ENCODE peak calls at places on chromosome 15, in eight cellular contexts. One of them, this sample, is unnamed.

GRCh38 chr15:70246623-70247200 is 149.0 kb upstream of the TLE3 start:
- DNase-seq in sigmoid colon: peak; percentile 24
- DNase-seq in AG09309: no peak
- DNase-seq in SJCRH30: no peak
- DNase-seq in cardiac fibroblast: no peak
- DNase-seq in small intestine: no peak
- DNase-seq in NB4: peak; percentile 49
- DNase-seq in astrocyte of the cerebellum: no peak
- DNase-seq in this sample: no peak

GRCh38 chr15:85993116-85993515 is 86.6 kb upstream of the AGBL1 start:
- DNase-seq in sigmoid colon: no peak
- DNase-seq in AG09309: no peak
- DNase-seq in SJCRH30: no peak
- DNase-seq in cardiac fibroblast: no peak
- DNase-seq in small intestine: no peak
- DNase-seq in NB4: no peak
- DNase-seq in astrocyte of the cerebellum: no peak
- DNase-seq in this sample: no peak

GRCh38 chr15:66036859-66037258 is 167.6 kb downstream of the RAB11A start:
- DNase-seq in sigmoid colon: no peak
- DNase-seq in AG09309: no peak
- DNase-seq in SJCRH30: no peak
- DNase-seq in cardiac fibroblast: no peak
- DNase-seq in small intestine: no peak
- DNase-seq in NB4: no peak
- DNase-seq in astrocyte of the cerebellum: no peak
- DNase-seq in this sample: no peak

GRCh38 chr15:28043625-28044520 is 55.2 kb downstream of the OCA2 start:
- DNase-seq in sigmoid colon: no peak
- DNase-seq in AG09309: no peak
- DNase-seq in SJCRH30: no peak
- DNase-seq in cardiac fibroblast: no peak
- DNase-seq in small intestine: peak; percentile 2
- DNase-seq in NB4: no peak
- DNase-seq in astrocyte of the cerebellum: no peak
- DNase-seq in this sample: peak; percentile 44

GRCh38 chr15:93034512-93034911 is 54.5 kb downstream of the RGMA start:
- DNase-seq in sigmoid colon: peak; percentile 83
- DNase-seq in AG09309: no peak
- DNase-seq in SJCRH30: no peak
- DNase-seq in cardiac fibroblast: no peak
- DNase-seq in small intestine: no peak
- DNase-seq in NB4: no peak
- DNase-seq in astrocyte of the cerebellum: no peak
- DNase-seq in this sample: no peak

GRCh38 chr15:64356443-64357040 is 569 bp upstream of the CSNK1G1 start:
- DNase-seq in sigmoid colon: no peak
- DNase-seq in AG09309: peak; percentile 65
- DNase-seq in SJCRH30: no peak
- DNase-seq in cardiac fibroblast: peak; percentile 96
- DNase-seq in small intestine: no peak
- DNase-seq in NB4: no peak
- DNase-seq in astrocyte of the cerebellum: peak; percentile 85
- DNase-seq in this sample: peak; percentile 44

GRCh38 chr15:60255390-60255789 is 142.4 kb downstream of the ANXA2 start:
- DNase-seq in sigmoid colon: no peak
- DNase-seq in AG09309: no peak
- DNase-seq in SJCRH30: no peak
- DNase-seq in cardiac fibroblast: no peak
- DNase-seq in small intestine: peak; percentile 46
- DNase-seq in NB4: peak; percentile 21
- DNase-seq in astrocyte of the cerebellum: no peak
- DNase-seq in this sample: peak; percentile 50

GRCh38 chr15:26095710-26096330 is 232.7 kb upstream of the ATP10A start:
- DNase-seq in sigmoid colon: no peak
- DNase-seq in AG09309: no peak
- DNase-seq in SJCRH30: no peak
- DNase-seq in cardiac fibroblast: no peak
- DNase-seq in small intestine: no peak
- DNase-seq in NB4: no peak
- DNase-seq in astrocyte of the cerebellum: no peak
- DNase-seq in this sample: no peak

GRCh38 chr15:80275946-80276345 is 23.9 kb upstream of the CTXND1 start:
- DNase-seq in sigmoid colon: no peak
- DNase-seq in AG09309: peak; percentile 7
- DNase-seq in SJCRH30: no peak
- DNase-seq in cardiac fibroblast: peak; percentile 8
- DNase-seq in small intestine: peak; percentile 5
- DNase-seq in NB4: peak; percentile 38
- DNase-seq in astrocyte of the cerebellum: peak; percentile 4
- DNase-seq in this sample: no peak

GRCh38 chr15:70715840-70716510 is 47.4 kb downstream of the UACA start:
- DNase-seq in sigmoid colon: no peak
- DNase-seq in AG09309: no peak
- DNase-seq in SJCRH30: peak; percentile 33
- DNase-seq in cardiac fibroblast: no peak
- DNase-seq in small intestine: peak; percentile 33
- DNase-seq in NB4: no peak
- DNase-seq in astrocyte of the cerebellum: no peak
- DNase-seq in this sample: no peak

GRCh38 chr15:85094685-85095084 is 113.0 kb downstream of the PDE8A start:
- DNase-seq in sigmoid colon: no peak
- DNase-seq in AG09309: no peak
- DNase-seq in SJCRH30: no peak
- DNase-seq in cardiac fibroblast: peak; percentile 13
- DNase-seq in small intestine: peak; percentile 36
- DNase-seq in NB4: no peak
- DNase-seq in astrocyte of the cerebellum: peak; percentile 8
- DNase-seq in this sample: no peak

GRCh38 chr15:43360821-43361220 is 10.0 kb downstream of the ZSCAN29 start:
- DNase-seq in sigmoid colon: no peak
- DNase-seq in AG09309: no peak
- DNase-seq in SJCRH30: no peak
- DNase-seq in cardiac fibroblast: no peak
- DNase-seq in small intestine: no peak
- DNase-seq in NB4: no peak
- DNase-seq in astrocyte of the cerebellum: no peak
- DNase-seq in this sample: no peak

GRCh38 chr15:43361313-43361903 is 9.4 kb downstream of the ZSCAN29 start:
- DNase-seq in sigmoid colon: no peak
- DNase-seq in AG09309: no peak
- DNase-seq in SJCRH30: no peak
- DNase-seq in cardiac fibroblast: no peak
- DNase-seq in small intestine: no peak
- DNase-seq in NB4: no peak
- DNase-seq in astrocyte of the cerebellum: no peak
- DNase-seq in this sample: no peak
- H3K4me3 ChIP-seq in sigmoid colon: no peak overlapping the region
- H3K4me3 ChIP-seq in AG09309: no peak overlapping the region
- H3K4me3 ChIP-seq in SJCRH30: no peak overlapping the region
- H3K4me3 ChIP-seq in cardiac fibroblast: no peak overlapping the region
- H3K4me3 ChIP-seq in small intestine: no peak overlapping the region
- H3K4me3 ChIP-seq in NB4: no peak overlapping the region
- H3K4me3 ChIP-seq in astrocyte of the cerebellum: no peak overlapping the region
- H3K4me3 ChIP-seq in this sample: no peak overlapping the region

DNA sequence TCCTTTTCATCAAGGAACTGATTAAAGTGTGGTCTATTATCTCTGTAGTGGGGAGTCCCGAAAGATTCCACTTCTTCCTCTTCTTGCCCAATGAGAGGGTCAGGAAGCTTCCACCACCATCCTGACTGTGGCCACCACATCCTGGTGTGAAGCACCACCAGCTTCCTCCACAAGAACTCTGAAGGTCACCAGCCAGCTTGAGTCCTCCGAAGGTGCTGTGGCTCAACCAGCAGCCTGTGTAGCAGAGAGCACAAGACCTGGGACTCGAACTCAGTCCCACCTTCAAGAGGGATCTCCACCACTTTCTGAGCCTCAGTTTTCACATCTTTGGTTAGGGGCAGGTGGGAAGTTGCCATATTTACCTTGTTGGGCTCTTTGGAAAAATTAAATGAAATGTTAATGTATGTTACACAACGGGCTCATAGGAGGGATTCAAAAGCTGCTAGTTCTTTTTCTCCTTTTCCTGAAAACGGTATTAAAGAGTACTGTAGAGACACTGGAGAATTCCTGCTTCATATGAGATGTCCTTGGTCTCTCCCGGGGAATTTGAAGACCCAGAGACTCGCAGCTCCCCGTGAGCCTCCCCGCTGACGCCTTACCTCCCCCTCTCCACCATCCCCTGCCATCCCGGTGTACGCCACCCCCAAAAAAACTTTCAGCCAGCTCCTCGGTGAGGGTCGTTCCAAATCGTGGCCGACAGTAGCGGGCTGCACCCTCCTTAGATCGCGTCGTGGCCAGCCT is 816 bp upstream of the ACAN start:
- DNase-seq in sigmoid colon: no peak
- DNase-seq in AG09309: no peak
- DNase-seq in SJCRH30: no peak
- DNase-seq in cardiac fibroblast: no peak
- DNase-seq in small intestine: no peak
- DNase-seq in NB4: peak; percentile 9
- DNase-seq in astrocyte of the cerebellum: no peak
- DNase-seq in this sample: no peak
- H3K4me3 ChIP-seq in sigmoid colon: no peak overlapping the region
- H3K4me3 ChIP-seq in AG09309: peak overlapping the region; percentile 23
- H3K4me3 ChIP-seq in SJCRH30: no peak overlapping the region
- H3K4me3 ChIP-seq in cardiac fibroblast: no peak overlapping the region
- H3K4me3 ChIP-seq in small intestine: no peak overlapping the region
- H3K4me3 ChIP-seq in NB4: no peak overlapping the region
- H3K4me3 ChIP-seq in astrocyte of the cerebellum: peak overlapping the region; percentile 16
- H3K4me3 ChIP-seq in this sample: no peak overlapping the region

GRCh38 chr15:91611924-91612323 is 241.6 kb upstream of the SLCO3A1 start:
- DNase-seq in sigmoid colon: no peak
- DNase-seq in AG09309: no peak
- DNase-seq in SJCRH30: no peak
- DNase-seq in cardiac fibroblast: no peak
- DNase-seq in small intestine: no peak
- DNase-seq in NB4: no peak
- DNase-seq in astrocyte of the cerebellum: no peak
- DNase-seq in this sample: no peak

GRCh38 chr15:91605576-91605975 is 247.9 kb upstream of the SLCO3A1 start:
- DNase-seq in sigmoid colon: no peak
- DNase-seq in AG09309: no peak
- DNase-seq in SJCRH30: no peak
- DNase-seq in cardiac fibroblast: no peak
- DNase-seq in small intestine: no peak
- DNase-seq in NB4: no peak
- DNase-seq in astrocyte of the cerebellum: no peak
- DNase-seq in this sample: no peak

GRCh38 chr15:91604122-91604521 is 249.4 kb upstream of the SLCO3A1 start:
- DNase-seq in sigmoid colon: no peak
- DNase-seq in AG09309: no peak
- DNase-seq in SJCRH30: no peak
- DNase-seq in cardiac fibroblast: no peak
- DNase-seq in small intestine: no peak
- DNase-seq in NB4: no peak
- DNase-seq in astrocyte of the cerebellum: no peak
- DNase-seq in this sample: no peak

GRCh38 chr15:91603681-91604080 is 249.8 kb upstream of the SLCO3A1 start:
- DNase-seq in sigmoid colon: no peak
- DNase-seq in AG09309: no peak
- DNase-seq in SJCRH30: no peak
- DNase-seq in cardiac fibroblast: no peak
- DNase-seq in small intestine: no peak
- DNase-seq in NB4: peak; percentile 22
- DNase-seq in astrocyte of the cerebellum: peak; percentile 68
- DNase-seq in this sample: no peak

GRCh38 chr15:91609231-91609630 is 244.3 kb upstream of the SLCO3A1 start:
- DNase-seq in sigmoid colon: no peak
- DNase-seq in AG09309: no peak
- DNase-seq in SJCRH30: no peak
- DNase-seq in cardiac fibroblast: no peak
- DNase-seq in small intestine: no peak
- DNase-seq in NB4: no peak
- DNase-seq in astrocyte of the cerebellum: no peak
- DNase-seq in this sample: no peak
- H3K4me3 ChIP-seq in sigmoid colon: no peak overlapping the region
- H3K4me3 ChIP-seq in AG09309: no peak overlapping the region
- H3K4me3 ChIP-seq in SJCRH30: no peak overlapping the region
- H3K4me3 ChIP-seq in cardiac fibroblast: no peak overlapping the region
- H3K4me3 ChIP-seq in small intestine: no peak overlapping the region
- H3K4me3 ChIP-seq in NB4: no peak overlapping the region
- H3K4me3 ChIP-seq in astrocyte of the cerebellum: no peak overlapping the region
- H3K4me3 ChIP-seq in this sample: no peak overlapping the region

GRCh38 chr15:73964736-73965093 is 27.4 kb downstream of the STOML1 start:
- DNase-seq in sigmoid colon: peak; percentile 90
- DNase-seq in AG09309: no peak
- DNase-seq in SJCRH30: peak; percentile 79
- DNase-seq in cardiac fibroblast: peak; percentile 84
- DNase-seq in small intestine: peak; percentile 82
- DNase-seq in NB4: peak; percentile 85
- DNase-seq in astrocyte of the cerebellum: peak; percentile 54
- DNase-seq in this sample: no peak

GRCh38 chr15:73962409-73962808 is 29.7 kb downstream of the STOML1 start:
- DNase-seq in sigmoid colon: no peak
- DNase-seq in AG09309: no peak
- DNase-seq in SJCRH30: no peak
- DNase-seq in cardiac fibroblast: no peak
- DNase-seq in small intestine: no peak
- DNase-seq in NB4: no peak
- DNase-seq in astrocyte of the cerebellum: no peak
- DNase-seq in this sample: no peak

GRCh38 chr15:73965730-73966103 is 26.4 kb downstream of the STOML1 start:
- DNase-seq in sigmoid colon: no peak
- DNase-seq in AG09309: no peak
- DNase-seq in SJCRH30: no peak
- DNase-seq in cardiac fibroblast: peak; percentile 36
- DNase-seq in small intestine: no peak
- DNase-seq in NB4: peak; percentile 38
- DNase-seq in astrocyte of the cerebellum: no peak
- DNase-seq in this sample: no peak

GRCh38 chr15:73968461-73968860 is 23.6 kb downstream of the STOML1 start:
- DNase-seq in sigmoid colon: peak; percentile 6
- DNase-seq in AG09309: no peak
- DNase-seq in SJCRH30: no peak
- DNase-seq in cardiac fibroblast: no peak
- DNase-seq in small intestine: no peak
- DNase-seq in NB4: no peak
- DNase-seq in astrocyte of the cerebellum: no peak
- DNase-seq in this sample: no peak

DNA sequence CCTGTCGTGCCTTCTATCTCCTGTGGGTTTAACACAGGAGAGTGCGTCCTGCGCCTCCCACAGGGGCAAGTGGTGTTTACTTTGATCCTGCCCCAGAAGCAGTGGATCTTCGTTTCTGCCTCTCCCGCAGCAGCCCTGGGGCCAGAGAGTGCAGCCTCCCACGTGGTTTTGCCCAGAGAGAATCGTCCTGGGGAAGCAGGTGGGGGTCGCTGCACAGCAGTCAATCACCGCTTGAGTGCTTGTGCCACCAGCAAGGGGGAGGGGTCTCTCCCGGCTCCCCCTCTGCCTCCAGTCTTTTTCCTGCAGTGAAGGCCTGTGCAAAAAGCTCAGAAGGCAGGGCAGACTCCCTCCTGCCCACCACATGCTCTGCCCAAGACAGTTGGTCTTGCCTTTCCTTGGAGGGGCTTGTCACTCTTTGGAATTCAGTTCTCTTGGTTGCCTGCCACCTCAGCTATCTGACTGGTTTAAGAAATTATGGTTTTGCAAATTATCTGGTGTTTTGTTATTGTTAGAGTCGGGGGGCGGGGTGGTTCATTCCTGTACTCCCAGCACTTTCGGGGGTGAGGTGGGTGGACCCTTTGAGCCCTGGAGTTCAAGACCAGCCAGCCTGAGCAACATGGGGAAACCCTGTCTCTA is 26.9 kb downstream of the STOML1 start:
- DNase-seq in sigmoid colon: peak; percentile 62
- DNase-seq in AG09309: no peak
- DNase-seq in SJCRH30: peak; percentile 35
- DNase-seq in cardiac fibroblast: no peak
- DNase-seq in small intestine: no peak
- DNase-seq in NB4: no peak
- DNase-seq in astrocyte of the cerebellum: no peak
- DNase-seq in this sample: no peak
- H3K4me3 ChIP-seq in sigmoid colon: no peak overlapping the region
- H3K4me3 ChIP-seq in AG09309: no peak overlapping the region
- H3K4me3 ChIP-seq in SJCRH30: peak overlapping the region; percentile 20
- H3K4me3 ChIP-seq in cardiac fibroblast: no peak overlapping the region
- H3K4me3 ChIP-seq in small intestine: no peak overlapping the region
- H3K4me3 ChIP-seq in NB4: no peak overlapping the region
- H3K4me3 ChIP-seq in astrocyte of the cerebellum: no peak overlapping the region
- H3K4me3 ChIP-seq in this sample: no peak overlapping the region